ENCODE peak calls at places on chromosome 1, in four cellular contexts. N is NCI-H1436; M is fibroblast of lung; D is activated naive CD8-positive, alpha-beta T cell treated with anti-CD3 and anti-CD28 coated beads, Interleukin-2, amount 10 ng/mL, durations not matched to agents 7 days and 5 days. H is an unnamed sample.

GRCh38 chr1:147618077-147618569 is 52.2 kb downstream of the ACP6 start:
- DNase-seq in D (no peak), M (no peak), N (no peak), H (no peak)

GRCh38 chr1:153866045-153866850 is 56.5 kb downstream of the GATAD2B start:
- DNase-seq in M (peak; percentile 52), D (no peak), N (no peak), H (peak; percentile 25)

GRCh38 chr1:94795321-94795899 is 24.7 kb upstream of the SLC44A3 start:
- DNase-seq in M (no peak), N (no peak), D (no peak), H (no peak)

GRCh38 chr1:109475261-109475660 is 8.4 kb upstream of the ATXN7L2 start:
- DNase-seq in D (no peak), N (no peak), M (no peak), H (no peak)

GRCh38 chr1:232922475-232922874 is 27.9 kb upstream of the NTPCR start:
- DNase-seq in D (no peak), N (no peak), M (peak; percentile 83), H (no peak)

GRCh38 chr1:233326995-233327937 is at the start of gene MAP3K21:
- DNase-seq in M (peak; percentile 30), N (peak; percentile 97), D (peak; percentile 79), H (no peak)

GRCh38 chr1:205782627-205783470 is 7.6 kb upstream of the RAB29 start:
- DNase-seq in D (no peak), M (no peak), N (no peak), H (no peak)

GRCh38 chr1:59265622-59266021 is 31.3 kb upstream of the FGGY start:
- DNase-seq in M (no peak), D (no peak), N (no peak), H (no peak)

GRCh38 chr1:155976062-155976912 is 2.1 kb downstream of the ARHGEF2 start:
- DNase-seq in D (peak; percentile 56), M (peak; percentile 73), N (no peak), H (peak; percentile 55)

GRCh38 chr1:6420594-6421042 is 899 bp upstream of the HES2 start:
- DNase-seq in D (no peak), N (no peak), M (no peak), H (no peak)

GRCh38 chr1:3483801-3484444 is 29.5 kb downstream of the ARHGEF16 start:
- DNase-seq in D (peak; percentile 65), N (peak; percentile 22), M (no peak), H (no peak)

GRCh38 chr1:67300561-67300960 is 7.1 kb upstream of the IL12RB2 start:
- DNase-seq in M (peak; percentile 3), N (no peak), D (no peak), H (no peak)

GRCh38 chr1:180343931-180344406 is 113.9 kb downstream of the LHX4 start:
- DNase-seq in N (peak; percentile 69), D (no peak), M (peak; percentile 44), H (peak; percentile 36)

GRCh38 chr1:162302660-162303344 is 73.9 kb downstream of the SPATA46 start:
- DNase-seq in N (no peak), M (peak; percentile 75), D (no peak), H (peak; percentile 48)

GRCh38 chr1:110235839-110236682 is 25.9 kb downstream of the KCNC4 start:
- DNase-seq in M (peak; percentile 85), D (no peak), N (no peak), H (peak; percentile 98)

GRCh38 chr1:186054013-186054412 is 319.8 kb downstream of the HMCN1 start:
- DNase-seq in D (no peak), M (no peak), N (no peak), H (no peak)

GRCh38 chr1:44036409-44037111 is 5.3 kb upstream of the SLC6A9 start:
- DNase-seq in D (peak; percentile 62), N (peak; percentile 67), M (peak; percentile 53), H (peak; percentile 71)

GRCh38 chr1:229342305-229342901 is 444 bp downstream of the CCSAP start:
- DNase-seq in D (peak; percentile 92), N (peak; percentile 90), M (peak; percentile 68), H (peak; percentile 53)

GRCh38 chr1:203131548-203132200 is 4.1 kb downstream of the ADORA1 start:
- DNase-seq in D (no peak), M (no peak), N (no peak), H (no peak)

GRCh38 chr1:10962483-10962882 is 50.0 kb upstream of the TARDBP start:
- DNase-seq in M (peak; percentile 48), D (no peak), N (peak; percentile 20), H (no peak)

GRCh38 chr1:26949266-26949925 is 10.9 kb downstream of the KDF1 start:
- DNase-seq in D (no peak), M (peak; percentile 17), N (no peak), H (no peak)

GRCh38 chr1:234401658-234402057 is 28.4 kb downstream of the COA6 start:
- DNase-seq in N (no peak), M (no peak), D (no peak), H (no peak)

H was measured in HFFc6.